ENCODE peak calls at places on chromosomes 6 and 20, in six cellular contexts. D is WTC11; K is T-helper 2 cell; Y is SK-MEL-5; Z is activated CD4-positive, alpha-beta T cell treated with anti-CD3 and anti-CD28 coated beads, Interleukin-2, amount 50 U/mL, for 1 hour; N is astrocyte. H is an unnamed sample.

GRCh38 chr6:109453594-109454482 is 1.7 kb downstream of the MICAL1 start:
- DNase-seq in Y (no peak), D (no peak), Z (no peak), N (no peak), K (no peak), H (no peak)

GRCh38 chr6:81476881-81477280 is 275.6 kb downstream of the TENT5A start:
- DNase-seq in K (no peak), N (peak), Y (no peak), D (no peak), Z (no peak), H (no peak)

GRCh38 chr20:53448875-53449274 is 144.8 kb downstream of the ZNF217 start:
- DNase-seq in K (no peak), Z (no peak), Y (no peak), D (no peak), N (peak), H (no peak)

GRCh38 chr20:61500791-61501321 is 248.8 kb downstream of the CDH4 start:
- DNase-seq in K (no peak), Y (no peak), Z (no peak), D (no peak), N (peak), H (no peak)

GRCh38 chr6:34247481-34248197 is 1.2 kb downstream of the SMIM29 start:
- DNase-seq in N (no peak), Y (no peak), K (no peak), Z (no peak), D (no peak), H (no peak)

GRCh38 chr6:122322824-122323223 is 76.6 kb upstream of the HSF2 start:
- DNase-seq in K (no peak), N (no peak), Z (no peak), Y (no peak), D (no peak), H (no peak)

GRCh38 chr20:6595704-6596103 is 171.8 kb upstream of the BMP2 start:
- DNase-seq in Z (no peak), D (no peak), K (no peak), Y (no peak), N (peak), H (peak)

GRCh38 chr20:64223526-64224067 is 32.0 kb upstream of the PCMTD2 start:
- DNase-seq in K (no peak), D (peak), Y (peak), Z (no peak), N (peak), H (no peak)

GRCh38 chr6:38504996-38505395 is 134.7 kb downstream of the BTBD9 start:
- DNase-seq in N (no peak), D (no peak), Z (no peak), K (no peak), Y (no peak), H (no peak)

GRCh38 chr6:157865249-157865648 is 42.2 kb downstream of the SNX9 start:
- DNase-seq in Y (no peak), D (no peak), N (no peak), K (no peak), Z (no peak), H (no peak)